ENCODE peak calls at places on chromosomes 7 and 10, in six cellular contexts. R is bronchial epithelial cell, A is GM23338, I is AG04450, F is cardiac muscle cell, E is body of pancreas. P is an unnamed sample.

GRCh38 chr7:92740713-92741126 is 95.7 kb downstream of the CDK6 start:
- DNase-seq in R (peak; percentile 91), A (peak; percentile 58), I (peak; percentile 71), F (peak; percentile 68), E (no peak), P (no peak)

GRCh38 chr10:118983263-118983662 is 46.3 kb upstream of the NANOS1 start:
- DNase-seq in R (no peak), A (peak; percentile 12), I (no peak), F (peak; percentile 38), E (no peak), P (no peak)

GRCh38 chr7:73774923-73775322 is 4.9 kb upstream of the CLDN3 start:
- DNase-seq in R (peak; percentile 13), A (no peak), I (no peak), F (peak; percentile 36), E (no peak), P (no peak)

GRCh38 chr7:157646551-157646950 is 309.7 kb downstream of the DNAJB6 start:
- DNase-seq in R (no peak), A (no peak), I (no peak), F (no peak), E (no peak), P (no peak)

GRCh38 chr10:61078542-61078941 is 134.6 kb upstream of the RHOBTB1 start:
- DNase-seq in R (peak; percentile 29), A (no peak), I (no peak), F (peak; percentile 6), E (no peak), P (no peak)

GRCh38 chr10:117967149-117967548 is 79.6 kb downstream of the RAB11FIP2 start:
- DNase-seq in R (no peak), A (no peak), I (no peak), F (no peak), E (no peak), P (no peak)

GRCh38 chr10:104340692-104341091 is 2.4 kb upstream of the ITPRIP start:
- DNase-seq in R (no peak), A (peak; percentile 37), I (no peak), F (no peak), E (no peak), P (no peak)

GRCh38 chr10:33129181-33129928 is 171.3 kb upstream of the ITGB1 start:
- DNase-seq in R (peak; percentile 90), A (no peak), I (peak; percentile 78), F (peak; percentile 94), E (peak; percentile 22), P (no peak)

GRCh38 chr7:30888783-30889182 is 22.9 kb upstream of the AQP1 start:
- DNase-seq in R (peak; percentile 65), A (no peak), I (peak; percentile 66), F (peak; percentile 93), E (no peak), P (no peak)

GRCh38 chr7:127858091-127858914 is 172.9 kb downstream of the LRRC4 start:
- DNase-seq in R (no peak), A (no peak), I (no peak), F (no peak), E (peak; percentile 10), P (no peak)

GRCh38 chr10:128035557-128035973 is 90.7 kb downstream of the MKI67 start:
- DNase-seq in R (peak; percentile 26), A (peak; percentile 81), I (no peak), F (peak; percentile 44), E (peak; percentile 45), P (peak; percentile 56)

GRCh38 chr10:26481914-26482550 is 43.9 kb downstream of the APBB1IP start:
- DNase-seq in R (no peak), A (no peak), I (no peak), F (no peak), E (no peak), P (peak; percentile 44)

GRCh38 chr7:1441615-1442354 is 17.5 kb downstream of the MICALL2 start:
- DNase-seq in R (no peak), A (no peak), I (no peak), F (no peak), E (no peak), P (no peak)

GRCh38 chr10:60130130-60130579 is 223.8 kb upstream of the CCDC6 start:
- DNase-seq in R (no peak), A (peak; percentile 66), I (no peak), F (no peak), E (peak; percentile 44), P (no peak)

GRCh38 chr7:27961255-27961654 is 219.3 kb downstream of the JAZF1 start:
- DNase-seq in R (peak; percentile 56), A (no peak), I (no peak), F (peak; percentile 7), E (no peak), P (no peak)

GRCh38 chr7:155732275-155732674 is 80.0 kb downstream of the SHH start:
- DNase-seq in R (no peak), A (no peak), I (no peak), F (no peak), E (no peak), P (no peak)

GRCh38 chr7:96658011-96658391 is 51.6 kb downstream of the SEM1 start:
- DNase-seq in R (no peak), A (no peak), I (no peak), F (no peak), E (no peak), P (no peak)

GRCh38 chr10:88227342-88228018 is 355.6 kb downstream of the RNLS start:
- DNase-seq in R (no peak), A (no peak), I (peak; percentile 50), F (peak; percentile 86), E (peak; percentile 42), P (no peak)

GRCh38 chr7:48052748-48053147 is 17.4 kb downstream of the C7orf57 start:
- DNase-seq in R (peak; percentile 79), A (no peak), I (no peak), F (peak; percentile 87), E (no peak), P (no peak)

GRCh38 chr7:31082017-31082416 is 29.9 kb downstream of the ADCYAP1R1 start:
- DNase-seq in R (no peak), A (no peak), I (no peak), F (no peak), E (no peak), P (no peak)

GRCh38 chr10:71048995-71049650 is 160.8 kb upstream of the PCBD1 start:
- DNase-seq in R (no peak), A (no peak), I (no peak), F (no peak), E (no peak), P (no peak)

DNA sequence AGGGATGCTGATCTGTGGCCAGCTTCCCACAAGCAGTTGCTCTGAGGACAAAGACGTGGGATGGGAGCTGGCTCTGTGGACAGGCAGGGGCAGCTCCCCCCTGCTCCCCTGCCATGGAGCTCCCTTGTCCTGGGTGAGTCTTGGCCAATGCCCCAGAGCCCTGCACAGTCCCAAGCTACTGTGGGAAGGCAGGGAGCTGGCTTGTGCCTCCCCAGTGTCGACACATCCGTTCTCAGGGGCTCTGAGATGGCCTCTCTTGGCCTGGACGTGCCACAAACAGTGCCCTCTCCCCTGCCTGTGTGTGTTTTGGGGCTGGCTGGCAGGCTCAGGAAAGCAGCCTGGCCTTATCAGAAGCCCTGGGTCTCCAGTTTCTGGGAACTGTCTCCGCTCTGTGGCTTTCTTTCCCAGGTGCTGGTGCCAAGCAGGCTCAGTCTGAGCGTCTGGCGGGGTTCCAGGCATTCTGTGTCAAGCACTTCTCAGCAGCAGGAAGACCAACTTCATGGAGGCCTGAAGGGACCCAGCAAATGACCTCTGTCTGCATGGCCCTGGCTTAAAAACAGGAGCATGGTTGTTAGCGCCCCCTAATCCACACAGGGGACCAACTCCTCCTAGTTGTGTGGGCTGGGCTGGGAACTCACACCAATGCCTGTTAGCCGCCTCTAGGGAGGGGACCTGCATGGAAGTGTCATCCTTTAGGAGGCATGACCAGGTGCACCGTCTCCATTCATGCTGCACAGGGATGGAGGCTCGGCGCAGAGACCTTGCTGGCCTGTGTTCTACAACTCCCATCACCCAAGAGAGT is 375.2 kb downstream of the RPS24 start:
- DNase-seq in R (no peak), A (peak; percentile 62), I (no peak), F (peak; percentile 74), E (peak; percentile 94), P (no peak)
- TF ChIP-seq CTCF in R (no peak), A (peak; percentile 64), I (no peak), F (no peak), E (no peak), P (no peak)

DNA sequence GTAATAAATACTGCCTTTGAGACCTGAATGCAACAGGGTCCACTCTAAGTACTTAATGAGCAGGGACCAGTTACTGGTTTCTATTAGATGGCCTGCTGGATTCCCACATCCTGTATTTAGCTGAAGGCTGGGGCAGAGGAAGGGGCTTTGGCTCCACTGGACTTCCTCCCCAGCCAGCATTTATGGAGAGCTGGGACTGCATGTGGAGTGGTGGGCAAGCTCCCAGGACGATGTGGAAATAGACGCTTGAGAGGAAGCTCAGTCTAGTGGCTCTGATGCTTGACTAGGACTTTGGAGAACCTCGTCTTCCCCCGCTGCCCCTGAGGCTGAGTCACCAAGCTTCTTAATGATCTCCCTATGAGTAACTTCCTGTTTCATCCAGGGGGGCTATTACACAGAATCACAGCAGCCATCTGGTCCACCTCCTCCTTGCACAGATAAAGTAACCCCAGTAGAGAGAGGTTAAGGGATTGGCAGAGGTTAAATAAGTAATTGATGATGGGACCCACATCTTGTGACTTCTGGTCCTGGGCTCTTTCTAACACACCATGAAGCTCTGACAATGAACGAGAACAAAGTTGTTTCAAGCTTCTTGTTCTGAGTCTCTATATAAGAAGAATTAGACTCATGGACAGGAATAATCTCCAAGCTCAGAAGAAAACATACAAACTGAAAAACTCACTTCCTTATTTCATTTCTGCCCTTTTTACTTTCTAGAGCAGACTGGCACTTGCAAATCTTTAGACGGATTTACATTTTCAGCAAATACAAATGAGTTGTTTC is 126.2 kb downstream of the PRPF18 start:
- DNase-seq in R (peak; percentile 86), A (no peak), I (peak; percentile 93), F (peak; percentile 95), E (peak; percentile 53), P (no peak)
- H3K4me3 ChIP-seq in R (no peak overlapping the region), A (no peak overlapping the region), I (no peak overlapping the region), F (no peak overlapping the region), E (no peak overlapping the region), P (no peak overlapping the region)

DNA sequence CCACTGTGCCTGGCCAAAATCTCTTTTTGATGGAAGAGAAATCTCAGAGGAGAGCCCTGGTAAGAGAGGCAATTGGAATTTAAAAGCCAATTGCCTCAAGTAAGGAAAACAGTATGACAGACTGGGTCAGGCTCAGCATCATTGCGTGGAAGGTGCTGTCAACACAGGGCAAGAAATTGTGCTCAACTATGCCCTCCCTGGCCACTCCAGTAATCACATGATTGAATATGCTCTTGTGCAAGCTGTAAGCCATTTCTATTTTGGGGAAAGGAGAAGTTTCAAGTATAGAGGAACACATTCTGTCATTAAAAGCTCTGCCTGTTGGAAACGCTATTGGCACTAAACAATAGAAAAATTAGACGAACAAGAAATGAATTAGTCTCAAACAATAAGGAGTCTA is 1127.7 kb downstream of the REEP3 start:
- DNase-seq in R (no peak), A (peak; percentile 58), I (no peak), F (no peak), E (peak; percentile 19), P (no peak)
- TF ChIP-seq CTCF in R (no peak), A (peak; percentile 48), I (no peak), F (no peak), E (no peak), P (no peak)

GRCh38 chr7:13880789-13881188 is 108.7 kb downstream of the ETV1 start:
- DNase-seq in R (peak; percentile 81), A (no peak), I (peak; percentile 63), F (peak; percentile 41), E (no peak), P (no peak)

GRCh38 chr7:13875496-13876074 is 113.9 kb downstream of the ETV1 start:
- DNase-seq in R (no peak), A (no peak), I (no peak), F (no peak), E (no peak), P (no peak)

GRCh38 chr7:13879994-13880686 is 109.3 kb downstream of the ETV1 start:
- DNase-seq in R (peak; percentile 85), A (no peak), I (no peak), F (peak; percentile 25), E (no peak), P (no peak)

GRCh38 chr7:13879143-13879542 is 110.3 kb downstream of the ETV1 start:
- DNase-seq in R (no peak), A (no peak), I (no peak), F (no peak), E (no peak), P (no peak)

GRCh38 chr7:13878154-13878553 is 111.3 kb downstream of the ETV1 start:
- DNase-seq in R (peak; percentile 55), A (no peak), I (no peak), F (no peak), E (no peak), P (no peak)
- H3K4me3 ChIP-seq in R (no peak overlapping the region), A (no peak overlapping the region), I (no peak overlapping the region), F (no peak overlapping the region), E (no peak overlapping the region), P (no peak overlapping the region)

P was measured in CD8-positive, alpha-beta T cell.